ENCODE peak calls at places on chromosomes 12 and 14, in nine cellular contexts. U is astrocyte; G is HFF-Myc; J is T1000; E is left cardiac atrium; I is amniotic stem cell; R is stimulated activated CD4-positive, alpha-beta T cell treated with anti-CD3 and anti-CD28 coated beads, Interleukin-4, amount 100 ng/mL, for 48 hours; P is lower leg skin; O is spleen. Q is an unnamed sample.

GRCh38 chr14:71856199-71856919 is 75.9 kb upstream of the RGS6 start:
- DNase-seq in J (no peak), R (no peak), I (no peak), P (no peak), E (no peak), U (no peak), O (no peak), G (no peak), Q (peak; percentile 48)

GRCh38 chr14:81727243-81727642 is 193.6 kb upstream of the SEL1L start:
- DNase-seq in G (no peak), R (no peak), I (no peak), E (peak; percentile 22), O (no peak), P (no peak), J (peak; percentile 20), U (peak; percentile 0), Q (peak; percentile 68)

GRCh38 chr14:64501326-64502171 is 2.1 kb downstream of the ZBTB25 start:
- DNase-seq in R (no peak), U (peak; percentile 77), J (peak; percentile 31), O (no peak), P (peak; percentile 91), G (no peak), I (no peak), E (peak; percentile 73), Q (peak; percentile 33)

GRCh38 chr14:95471526-95472304 is 44.7 kb downstream of the SYNE3 start:
- DNase-seq in I (no peak), U (no peak), R (no peak), O (no peak), P (no peak), J (no peak), G (no peak), E (no peak), Q (no peak)

GRCh38 chr12:105053116-105053572 is 31.1 kb downstream of the ALDH1L2 start:
- DNase-seq in G (peak; percentile 48), E (peak; percentile 70), O (peak; percentile 81), R (peak; percentile 65), J (peak; percentile 23), I (no peak), U (peak; percentile 45), P (peak; percentile 94), Q (peak; percentile 68)

GRCh38 chr14:99280041-99280731 is 8.2 kb upstream of the BCL11B start:
- DNase-seq in R (no peak), I (no peak), J (no peak), E (no peak), O (no peak), U (no peak), P (no peak), G (no peak), Q (no peak)

GRCh38 chr12:126112141-126112540 is 1046.9 kb downstream of the AACS start:
- DNase-seq in J (no peak), P (no peak), G (no peak), U (no peak), E (no peak), I (no peak), R (no peak), O (no peak), Q (no peak)

GRCh38 chr14:93655078-93655750 is 133.1 kb downstream of the PRIMA1 start:
- DNase-seq in U (peak; percentile 3), O (no peak), J (no peak), P (no peak), I (peak; percentile 68), E (no peak), R (no peak), G (peak; percentile 4), Q (peak; percentile 62)

GRCh38 chr14:85336817-85337216 is 193.1 kb upstream of the FLRT2 start:
- DNase-seq in R (no peak), G (no peak), U (peak; percentile 5), I (no peak), E (no peak), P (no peak), O (no peak), J (no peak), Q (no peak)

GRCh38 chr12:98126637-98127335 is 388.6 kb upstream of the TMPO start:
- DNase-seq in I (no peak), J (no peak), P (no peak), R (no peak), E (no peak), G (no peak), O (no peak), U (no peak), Q (no peak)

GRCh38 chr12:102916252-102917025 is 605 bp downstream of the PAH start:
- DNase-seq in I (no peak), P (no peak), E (no peak), R (no peak), U (no peak), O (no peak), J (no peak), G (no peak), Q (no peak)

Q was measured in bronchial epithelial cell.